ENCODE peak calls at places on chromosomes 1 and 21, in six cellular contexts. N is sigmoid colon; Z is stimulated activated CD4-positive, alpha-beta T cell treated with anti-CD3 and anti-CD28 coated beads, Interleukin-2, amount 100 ng/mL, for 24 hours; V is AG08395; I is activated CD4-positive, alpha-beta T cell treated with anti-CD3 and anti-CD28 coated beads, Interleukin-2, amount 50 U/mL, for 24 hours; B is fibroblast of the conjunctiva. Y is an unnamed sample.

GRCh38 chr1:32891630-32892029 is 5.3 kb downstream of the HPCA start:
- DNase-seq in N (no peak), Z (no peak), V (no peak), I (no peak), B (no peak), Y (no peak)

GRCh38 chr1:3372317-3372716 is 82.1 kb upstream of the ARHGEF16 start:
- DNase-seq in N (no peak), Z (peak), V (no peak), I (no peak), B (no peak), Y (peak)

GRCh38 chr1:161200992-161201827 is 957 bp upstream of the NDUFS2 start:
- DNase-seq in N (peak), Z (no peak), V (peak), I (no peak), B (no peak), Y (no peak)

GRCh38 chr1:177857285-177857684 is 112.6 kb downstream of the SEC16B start:
- DNase-seq in N (no peak), Z (no peak), V (no peak), I (no peak), B (no peak), Y (no peak)

GRCh38 chr21:15966651-15967050 is 236.9 kb downstream of the USP25 start:
- DNase-seq in N (no peak), Z (no peak), V (no peak), I (no peak), B (no peak), Y (no peak)

GRCh38 chr1:156696755-156697154 is 8.6 kb downstream of the CRABP2 start:
- DNase-seq in N (no peak), Z (no peak), V (no peak), I (no peak), B (no peak), Y (no peak)

GRCh38 chr21:21612446-21612845 is 614.2 kb downstream of the NCAM2 start:
- DNase-seq in N (no peak), Z (no peak), V (peak), I (no peak), B (peak), Y (no peak)

GRCh38 chr1:233293556-233294446 is 1.7 kb downstream of the PCNX2 start:
- DNase-seq in N (no peak), Z (no peak), V (no peak), I (no peak), B (no peak), Y (no peak)

GRCh38 chr21:38170705-38171682 is 85.8 kb upstream of the KCNJ15 start:
- DNase-seq in N (no peak), Z (no peak), V (no peak), I (no peak), B (no peak), Y (no peak)

Y was measured in activated T-cell treated with anti-CD3 and anti-CD28 coated beads, Interleukin-2, amount 50 U/mL, for 48 hours.